ENCODE peak calls at places on chromosomes 6 and 20, in five cellular contexts. H, F, Q, Z and X are unnamed samples.

GRCh38 chr6:92806254-92806653 is 613.1 kb downstream of the EPHA7 start:
- DNase-seq in Z (no peak), H (no peak), F (no peak), Q (no peak), X (no peak)

GRCh38 chr6:52304917-52305316 is 20.4 kb upstream of the MCM3 start:
- DNase-seq in H (no peak), F (peak; percentile 59), Z (no peak), Q (no peak), X (peak; percentile 15)

GRCh38 chr20:56552911-56553629 is 20.0 kb downstream of the FAM209B start:
- DNase-seq in Q (no peak), Z (no peak), F (no peak), H (no peak), X (no peak)

GRCh38 chr20:25237610-25238318 is 10.1 kb upstream of the PYGB start:
- DNase-seq in F (peak; percentile 47), H (no peak), Z (no peak), Q (peak; percentile 100), X (peak; percentile 98)

GRCh38 chr6:20377623-20378265 is 23.9 kb upstream of the E2F3 start:
- DNase-seq in Q (no peak), H (no peak), F (no peak), Z (no peak), X (peak; percentile 63)

GRCh38 chr6:125636671-125637070 is 112.8 kb upstream of the HEY2 start:
- DNase-seq in F (no peak), H (no peak), Z (no peak), Q (no peak), X (no peak)

GRCh38 chr6:28399370-28400121 is at the start of gene ZSCAN12:
- DNase-seq in F (peak; percentile 85), H (peak; percentile 93), Q (peak; percentile 54), Z (peak; percentile 83), X (peak; percentile 93)

GRCh38 chr6:68343901-68344300 is 291.2 kb upstream of the ADGRB3 start:
- DNase-seq in Z (no peak), Q (peak; percentile 61), H (no peak), F (no peak), X (no peak)

GRCh38 chr6:134422426-134423231 is 104.7 kb upstream of the SGK1 start:
- DNase-seq in Q (peak; percentile 82), Z (no peak), H (no peak), F (no peak), X (peak; percentile 94)

GRCh38 chr6:106739387-106739786 is 110.0 kb downstream of the QRSL1 start:
- DNase-seq in F (no peak), H (peak; percentile 71), Z (peak; percentile 18), Q (peak; percentile 87), X (peak; percentile 77)

GRCh38 chr20:50038574-50038991 is 55.8 kb downstream of the SNAI1 start:
- DNase-seq in H (no peak), F (no peak), Z (no peak), Q (no peak), X (no peak)

GRCh38 chr6:168133186-168133585 is 54.2 kb upstream of the FRMD1 start:
- DNase-seq in H (no peak), Q (no peak), F (no peak), Z (peak; percentile 47), X (peak; percentile 15)

GRCh38 chr6:2030682-2031244 is 214.6 kb downstream of the GMDS start:
- DNase-seq in F (no peak), Z (no peak), Q (no peak), H (no peak), X (no peak)

GRCh38 chr6:43038727-43039126 is 14.9 kb downstream of the CUL7 start:
- DNase-seq in H (no peak), F (no peak), Q (no peak), Z (no peak), X (no peak)

GRCh38 chr20:17967595-17968365 is 814 bp downstream of the SNX5 start:
- DNase-seq in Q (no peak), F (no peak), H (no peak), Z (no peak), X (no peak)

GRCh38 chr20:20368414-20369352 is 779 bp downstream of the INSM1 start:
- DNase-seq in H (no peak), F (peak; percentile 34), Z (no peak), Q (no peak), X (peak; percentile 19)

GRCh38 chr20:49297605-49298530 is 20.0 kb upstream of the ZNFX1 start:
- DNase-seq in Q (no peak), H (no peak), F (no peak), Z (no peak), X (no peak)

GRCh38 chr6:67328269-67328668 is 1306.8 kb upstream of the ADGRB3 start:
- DNase-seq in F (no peak), Q (no peak), Z (no peak), H (no peak), X (no peak)

GRCh38 chr6:85490516-85491248 is 40.8 kb downstream of the NT5E start:
- DNase-seq in F (no peak), Q (no peak), H (no peak), Z (no peak), X (peak; percentile 23)

GRCh38 chr6:4125933-4126864 is 9.2 kb downstream of the ECI2 start:
- DNase-seq in Z (no peak), Q (peak; percentile 30), F (no peak), H (no peak), X (peak; percentile 80)

GRCh38 chr6:79461205-79461604 is 76.0 kb downstream of the LCA5 start:
- DNase-seq in H (no peak), Q (no peak), Z (no peak), F (no peak), X (no peak)

GRCh38 chr6:57217270-57217669 is 4.8 kb downstream of the RAB23 start:
- DNase-seq in Z (no peak), H (no peak), Q (no peak), F (no peak), X (no peak)

GRCh38 chr20:24934101-24934661 is 14.9 kb upstream of the CST7 start:
- DNase-seq in Z (no peak), F (no peak), Q (no peak), H (peak; percentile 48), X (no peak)

GRCh38 chr20:58906111-58906510 is 53.6 kb downstream of the GNAS start:
- DNase-seq in Z (no peak), F (no peak), H (no peak), Q (no peak), X (no peak)

GRCh38 chr6:42230320-42231034 is 12.8 kb upstream of the MRPS10 start:
- DNase-seq in H (no peak), Z (no peak), F (peak; percentile 43), Q (no peak), X (peak; percentile 25)

GRCh38 chr20:2101057-2101934 is at the start of gene STK35:
- DNase-seq in H (no peak), Z (peak; percentile 85), Q (peak; percentile 56), F (peak; percentile 83), X (peak; percentile 76)